ENCODE peak calls at places on chromosomes 13 and 19, in five cellular contexts. One of them, this sample, is unnamed.

GRCh38 chr13:69545500-69546025 is 562.1 kb upstream of the ATXN8OS start:
- DNase-seq in stimulated activated naive CD8-positive, alpha-beta T cell treated with anti-CD3 and anti-CD28 coated beads, Interleukin-15, Interleukin-2, amounts not matched to agents 100 U/mL and 50 U/mL, for 24 hours: no peak
- DNase-seq in astrocyte: no peak
- DNase-seq in fibroblast of mammary gland: no peak
- DNase-seq in NCI-H2029: no peak
- DNase-seq in this sample: no peak

GRCh38 chr13:75465236-75465635 is 16.7 kb downstream of the TBC1D4 start:
- DNase-seq in NCI-H2029: no peak
- DNase-seq in astrocyte: no peak
- DNase-seq in fibroblast of mammary gland: no peak
- DNase-seq in stimulated activated naive CD8-positive, alpha-beta T cell treated with anti-CD3 and anti-CD28 coated beads, Interleukin-15, Interleukin-2, amounts not matched to agents 100 U/mL and 50 U/mL, for 24 hours: no peak
- DNase-seq in this sample: no peak

GRCh38 chr19:9934132-9934950 is 2.0 kb downstream of the OLFM2 start:
- DNase-seq in astrocyte: no peak
- DNase-seq in NCI-H2029: no peak
- DNase-seq in stimulated activated naive CD8-positive, alpha-beta T cell treated with anti-CD3 and anti-CD28 coated beads, Interleukin-15, Interleukin-2, amounts not matched to agents 100 U/mL and 50 U/mL, for 24 hours: peak
- DNase-seq in fibroblast of mammary gland: peak
- DNase-seq in this sample: peak

GRCh38 chr13:104737713-104738112 is 1671.5 kb upstream of the SLC10A2 start:
- DNase-seq in NCI-H2029: no peak
- DNase-seq in stimulated activated naive CD8-positive, alpha-beta T cell treated with anti-CD3 and anti-CD28 coated beads, Interleukin-15, Interleukin-2, amounts not matched to agents 100 U/mL and 50 U/mL, for 24 hours: no peak
- DNase-seq in fibroblast of mammary gland: peak
- DNase-seq in astrocyte: peak
- DNase-seq in this sample: no peak

GRCh38 chr19:46481187-46481586 is 9.8 kb upstream of the PNMA8A start:
- DNase-seq in fibroblast of mammary gland: peak
- DNase-seq in stimulated activated naive CD8-positive, alpha-beta T cell treated with anti-CD3 and anti-CD28 coated beads, Interleukin-15, Interleukin-2, amounts not matched to agents 100 U/mL and 50 U/mL, for 24 hours: no peak
- DNase-seq in NCI-H2029: no peak
- DNase-seq in astrocyte: peak
- DNase-seq in this sample: no peak

GRCh38 chr19:52658595-52658994 is 20.4 kb upstream of the ZNF83 start:
- DNase-seq in fibroblast of mammary gland: no peak
- DNase-seq in stimulated activated naive CD8-positive, alpha-beta T cell treated with anti-CD3 and anti-CD28 coated beads, Interleukin-15, Interleukin-2, amounts not matched to agents 100 U/mL and 50 U/mL, for 24 hours: no peak
- DNase-seq in NCI-H2029: peak
- DNase-seq in astrocyte: no peak
- DNase-seq in this sample: no peak

GRCh38 chr13:114151565-114152284 is 19.3 kb upstream of the RASA3 start:
- DNase-seq in astrocyte: no peak
- DNase-seq in stimulated activated naive CD8-positive, alpha-beta T cell treated with anti-CD3 and anti-CD28 coated beads, Interleukin-15, Interleukin-2, amounts not matched to agents 100 U/mL and 50 U/mL, for 24 hours: peak
- DNase-seq in fibroblast of mammary gland: peak
- DNase-seq in NCI-H2029: peak
- DNase-seq in this sample: peak

GRCh38 chr19:40576181-40576584 is 490 bp upstream of the SHKBP1 start:
- DNase-seq in NCI-H2029: no peak
- DNase-seq in astrocyte: no peak
- DNase-seq in fibroblast of mammary gland: no peak
- DNase-seq in stimulated activated naive CD8-positive, alpha-beta T cell treated with anti-CD3 and anti-CD28 coated beads, Interleukin-15, Interleukin-2, amounts not matched to agents 100 U/mL and 50 U/mL, for 24 hours: peak
- DNase-seq in this sample: peak

GRCh38 chr13:77767413-77767812 is 69.9 kb downstream of the SLAIN1 start:
- DNase-seq in astrocyte: no peak
- DNase-seq in fibroblast of mammary gland: no peak
- DNase-seq in stimulated activated naive CD8-positive, alpha-beta T cell treated with anti-CD3 and anti-CD28 coated beads, Interleukin-15, Interleukin-2, amounts not matched to agents 100 U/mL and 50 U/mL, for 24 hours: no peak
- DNase-seq in NCI-H2029: peak
- DNase-seq in this sample: no peak

GRCh38 chr19:38061294-38061693 is 154.3 kb downstream of the SIPA1L3 start:
- DNase-seq in fibroblast of mammary gland: peak
- DNase-seq in NCI-H2029: no peak
- DNase-seq in astrocyte: peak
- DNase-seq in stimulated activated naive CD8-positive, alpha-beta T cell treated with anti-CD3 and anti-CD28 coated beads, Interleukin-15, Interleukin-2, amounts not matched to agents 100 U/mL and 50 U/mL, for 24 hours: no peak
- DNase-seq in this sample: no peak

GRCh38 chr19:51559240-51559639 is 11.8 kb upstream of the ZNF175 start:
- DNase-seq in NCI-H2029: no peak
- DNase-seq in stimulated activated naive CD8-positive, alpha-beta T cell treated with anti-CD3 and anti-CD28 coated beads, Interleukin-15, Interleukin-2, amounts not matched to agents 100 U/mL and 50 U/mL, for 24 hours: no peak
- DNase-seq in astrocyte: no peak
- DNase-seq in fibroblast of mammary gland: no peak
- DNase-seq in this sample: no peak

GRCh38 chr13:51475727-51476521 is 23.1 kb upstream of the INTS6 start:
- DNase-seq in fibroblast of mammary gland: peak
- DNase-seq in astrocyte: peak
- DNase-seq in NCI-H2029: no peak
- DNase-seq in stimulated activated naive CD8-positive, alpha-beta T cell treated with anti-CD3 and anti-CD28 coated beads, Interleukin-15, Interleukin-2, amounts not matched to agents 100 U/mL and 50 U/mL, for 24 hours: no peak
- DNase-seq in this sample: no peak

GRCh38 chr13:45310341-45311138 is 30.4 kb downstream of the TPT1 start:
- DNase-seq in astrocyte: no peak
- DNase-seq in NCI-H2029: no peak
- DNase-seq in stimulated activated naive CD8-positive, alpha-beta T cell treated with anti-CD3 and anti-CD28 coated beads, Interleukin-15, Interleukin-2, amounts not matched to agents 100 U/mL and 50 U/mL, for 24 hours: no peak
- DNase-seq in fibroblast of mammary gland: no peak
- DNase-seq in this sample: no peak

GRCh38 chr19:33781996-33782395 is 14.7 kb upstream of the KCTD15 start:
- DNase-seq in astrocyte: peak
- DNase-seq in NCI-H2029: no peak
- DNase-seq in stimulated activated naive CD8-positive, alpha-beta T cell treated with anti-CD3 and anti-CD28 coated beads, Interleukin-15, Interleukin-2, amounts not matched to agents 100 U/mL and 50 U/mL, for 24 hours: no peak
- DNase-seq in fibroblast of mammary gland: peak
- DNase-seq in this sample: no peak

GRCh38 chr19:48614436-48615144 is at the start of gene FAM83E:
- DNase-seq in fibroblast of mammary gland: no peak
- DNase-seq in NCI-H2029: peak
- DNase-seq in stimulated activated naive CD8-positive, alpha-beta T cell treated with anti-CD3 and anti-CD28 coated beads, Interleukin-15, Interleukin-2, amounts not matched to agents 100 U/mL and 50 U/mL, for 24 hours: peak
- DNase-seq in astrocyte: no peak
- DNase-seq in this sample: no peak

GRCh38 chr19:3537438-3538240 is 1.3 kb upstream of the TEKTIP1 start:
- DNase-seq in astrocyte: no peak
- DNase-seq in stimulated activated naive CD8-positive, alpha-beta T cell treated with anti-CD3 and anti-CD28 coated beads, Interleukin-15, Interleukin-2, amounts not matched to agents 100 U/mL and 50 U/mL, for 24 hours: no peak
- DNase-seq in NCI-H2029: no peak
- DNase-seq in fibroblast of mammary gland: no peak
- DNase-seq in this sample: no peak

GRCh38 chr19:39144487-39145071 is 19.0 kb downstream of the PAK4 start:
- DNase-seq in astrocyte: peak
- DNase-seq in stimulated activated naive CD8-positive, alpha-beta T cell treated with anti-CD3 and anti-CD28 coated beads, Interleukin-15, Interleukin-2, amounts not matched to agents 100 U/mL and 50 U/mL, for 24 hours: no peak
- DNase-seq in fibroblast of mammary gland: peak
- DNase-seq in NCI-H2029: no peak
- DNase-seq in this sample: no peak

GRCh38 chr19:52453324-52454094 is at the start of gene ZNF578:
- DNase-seq in astrocyte: peak
- DNase-seq in fibroblast of mammary gland: peak
- DNase-seq in NCI-H2029: no peak
- DNase-seq in stimulated activated naive CD8-positive, alpha-beta T cell treated with anti-CD3 and anti-CD28 coated beads, Interleukin-15, Interleukin-2, amounts not matched to agents 100 U/mL and 50 U/mL, for 24 hours: peak
- DNase-seq in this sample: peak

GRCh38 chr19:41401483-41401882 is 3.9 kb downstream of the BCKDHA start:
- DNase-seq in astrocyte: no peak
- DNase-seq in fibroblast of mammary gland: no peak
- DNase-seq in stimulated activated naive CD8-positive, alpha-beta T cell treated with anti-CD3 and anti-CD28 coated beads, Interleukin-15, Interleukin-2, amounts not matched to agents 100 U/mL and 50 U/mL, for 24 hours: no peak
- DNase-seq in NCI-H2029: no peak
- DNase-seq in this sample: no peak

GRCh38 chr19:33459220-33459619 is 62.4 kb downstream of the PEPD start:
- DNase-seq in NCI-H2029: no peak
- DNase-seq in stimulated activated naive CD8-positive, alpha-beta T cell treated with anti-CD3 and anti-CD28 coated beads, Interleukin-15, Interleukin-2, amounts not matched to agents 100 U/mL and 50 U/mL, for 24 hours: no peak
- DNase-seq in fibroblast of mammary gland: no peak
- DNase-seq in astrocyte: no peak
- DNase-seq in this sample: no peak

GRCh38 chr19:49570997-49571676 is 9.2 kb downstream of the NOSIP start:
- DNase-seq in stimulated activated naive CD8-positive, alpha-beta T cell treated with anti-CD3 and anti-CD28 coated beads, Interleukin-15, Interleukin-2, amounts not matched to agents 100 U/mL and 50 U/mL, for 24 hours: no peak
- DNase-seq in NCI-H2029: no peak
- DNase-seq in fibroblast of mammary gland: no peak
- DNase-seq in astrocyte: no peak
- DNase-seq in this sample: peak

GRCh38 chr19:23787106-23787505 is 28.4 kb upstream of the ZNF681 start:
- DNase-seq in stimulated activated naive CD8-positive, alpha-beta T cell treated with anti-CD3 and anti-CD28 coated beads, Interleukin-15, Interleukin-2, amounts not matched to agents 100 U/mL and 50 U/mL, for 24 hours: no peak
- DNase-seq in NCI-H2029: no peak
- DNase-seq in astrocyte: no peak
- DNase-seq in fibroblast of mammary gland: peak
- DNase-seq in this sample: no peak